ENCODE peak calls at places on chromosomes 13 and 19, in seven cellular contexts. O, N, J, Y, L, I and W are unnamed samples.

GRCh38 chr19:4229179-4229931 is at the start of gene EBI3:
- DNase-seq in N (peak), L (no peak), J (peak), I (no peak), Y (no peak), O (no peak), W (no peak)

GRCh38 chr13:29021311-29021710 is 201.2 kb downstream of the MTUS2 start:
- DNase-seq in Y (no peak), O (no peak), I (no peak), J (no peak), N (no peak), L (no peak), W (no peak)

GRCh38 chr13:30869491-30869890 is 36.6 kb upstream of the MEDAG start:
- DNase-seq in L (no peak), I (no peak), N (peak), O (no peak), Y (no peak), J (peak), W (no peak)

GRCh38 chr19:679418-680286 is 3.5 kb downstream of the FSTL3 start:
- DNase-seq in J (peak), I (peak), L (peak), N (peak), Y (peak), O (no peak), W (no peak)

GRCh38 chr19:18328340-18329034 is 5.6 kb upstream of the LSM4 start:
- DNase-seq in J (peak), Y (peak), N (peak), O (peak), L (peak), I (peak), W (peak)

GRCh38 chr19:6521718-6522646 is 8.8 kb upstream of the TNFSF9 start:
- DNase-seq in Y (no peak), I (no peak), J (no peak), N (no peak), L (no peak), O (no peak), W (no peak)

GRCh38 chr19:38265213-38265861 is 964 bp downstream of the SPINT2 start:
- DNase-seq in Y (peak), J (no peak), N (no peak), O (no peak), I (peak), L (no peak), W (peak)

GRCh38 chr13:26557393-26558073 is at the start of gene WASF3:
- DNase-seq in I (peak), L (peak), N (peak), O (peak), Y (peak), J (peak), W (peak)

GRCh38 chr13:114149774-114150740 is 17.6 kb upstream of the RASA3 start:
- DNase-seq in L (no peak), O (no peak), J (no peak), N (no peak), I (no peak), Y (no peak), W (no peak)

GRCh38 chr19:7595466-7596133 is at the start of gene CAMSAP3:
- DNase-seq in N (no peak), J (no peak), I (peak), Y (no peak), L (no peak), O (no peak), W (peak)

GRCh38 chr13:32314968-32315254 is 252 bp downstream of the ZAR1L start:
- DNase-seq in J (peak), L (no peak), N (peak), O (peak), Y (no peak), I (peak), W (peak)

GRCh38 chr13:39810091-39810877 is 154.8 kb downstream of the COG6 start:
- DNase-seq in Y (no peak), L (no peak), N (no peak), J (no peak), O (no peak), I (no peak), W (no peak)

GRCh38 chr19:44738603-44739585 is 9.6 kb upstream of the BCL3 start:
- DNase-seq in N (no peak), I (peak), Y (peak), L (no peak), O (no peak), J (no peak), W (no peak)

GRCh38 chr19:20664917-20665781 is 3.8 kb upstream of the ZNF626 start:
- DNase-seq in O (no peak), Y (no peak), J (peak), I (peak), N (peak), L (no peak), W (no peak)

GRCh38 chr19:58578430-58578925 is 5.3 kb upstream of the MZF1 start:
- DNase-seq in N (no peak), O (no peak), J (no peak), I (no peak), L (no peak), Y (no peak), W (no peak)

GRCh38 chr13:110714798-110715394 is 1.4 kb downstream of the ING1 start:
- DNase-seq in L (no peak), J (peak), Y (peak), O (peak), N (peak), I (peak), W (no peak)

GRCh38 chr13:76552807-76553206 is 333.4 kb downstream of the KCTD12 start:
- DNase-seq in Y (no peak), L (no peak), J (peak), I (no peak), N (no peak), O (no peak), W (no peak)

GRCh38 chr19:326851-327250 is 17.7 kb downstream of the MIER2 start:
- DNase-seq in L (no peak), O (no peak), I (no peak), N (no peak), J (no peak), Y (no peak), W (no peak)

GRCh38 chr13:108787709-108788394 is 158.4 kb downstream of the MYO16 start:
- DNase-seq in O (no peak), N (no peak), J (no peak), I (no peak), Y (no peak), L (no peak), W (no peak)

GRCh38 chr13:41960195-41960699 is 662 bp downstream of the VWA8 start:
- DNase-seq in L (no peak), Y (no peak), I (no peak), N (peak), O (peak), J (peak), W (no peak)

GRCh38 chr19:58305932-58306323 is 751 bp downstream of the ERVK3-1 start:
- DNase-seq in O (no peak), N (no peak), I (peak), Y (no peak), J (peak), L (no peak), W (no peak)

GRCh38 chr13:86282450-86282849 is 483.2 kb upstream of the SLITRK6 start:
- DNase-seq in L (no peak), I (no peak), O (no peak), N (no peak), J (peak), Y (no peak), W (no peak)

GRCh38 chr13:110546933-110547332 is 14.6 kb downstream of the RAB20 start:
- DNase-seq in O (peak), N (peak), Y (peak), J (peak), I (peak), L (peak), W (no peak)

GRCh38 chr13:24613755-24614154 is 66.5 kb upstream of the ATP12A start:
- DNase-seq in J (no peak), N (no peak), I (no peak), L (no peak), Y (no peak), O (no peak), W (no peak)

GRCh38 chr13:58625703-58626389 is 994.3 kb downstream of the PCDH17 start:
- DNase-seq in Y (no peak), N (no peak), I (no peak), L (no peak), J (no peak), O (no peak), W (no peak)

GRCh38 chr19:50838239-50838638 is 4.9 kb upstream of the KLK15 start:
- DNase-seq in L (no peak), O (no peak), Y (no peak), N (no peak), I (no peak), J (no peak), W (peak)

GRCh38 chr19:572891-573825 is 762 bp downstream of the BSG start:
- DNase-seq in L (no peak), J (peak), O (peak), Y (peak), N (peak), I (peak), W (no peak)

GRCh38 chr19:7917292-7918061 is 2.7 kb upstream of the SNAPC2 start:
- DNase-seq in O (no peak), L (no peak), I (no peak), Y (no peak), N (peak), J (peak), W (no peak)

GRCh38 chr19:5170329-5170745 is 170.3 kb downstream of the PTPRS start:
- DNase-seq in J (no peak), L (no peak), Y (no peak), I (peak), O (no peak), N (no peak), W (no peak)

GRCh38 chr19:58401825-58402433 is 6.5 kb downstream of the RNF225 start:
- DNase-seq in L (no peak), N (no peak), Y (no peak), O (no peak), I (no peak), J (no peak), W (no peak)

GRCh38 chr19:35199481-35199880 is 29.1 kb downstream of the FAM187B start:
- DNase-seq in O (no peak), I (no peak), L (no peak), J (no peak), N (no peak), Y (no peak), W (no peak)

GRCh38 chr19:39409207-39409885 is 2.7 kb downstream of the ZFP36 start:
- DNase-seq in J (no peak), I (peak), Y (peak), L (no peak), N (peak), O (peak), W (peak)

GRCh38 chr19:41023193-41023592 is 32.1 kb downstream of the CYP2B6 start:
- DNase-seq in I (no peak), J (no peak), O (no peak), Y (no peak), N (no peak), L (no peak), W (no peak)

GRCh38 chr19:40309666-40310065 is 24.5 kb upstream of the AKT2 start:
- DNase-seq in I (no peak), L (no peak), O (no peak), J (no peak), Y (no peak), N (no peak), W (no peak)

GRCh38 chr19:35123573-35123972 is 8.0 kb downstream of the FXYD3 start:
- DNase-seq in J (no peak), I (peak), O (peak), L (no peak), N (peak), Y (no peak), W (no peak)

GRCh38 chr13:46211116-46211515 is 612 bp upstream of the LRRC63 start:
- DNase-seq in I (no peak), Y (no peak), L (no peak), N (no peak), O (no peak), J (no peak), W (peak)

GRCh38 chr13:59677966-59678814 is 485.5 kb downstream of the DIAPH3 start:
- DNase-seq in J (peak), Y (no peak), O (no peak), L (peak), I (no peak), N (no peak), W (peak)

GRCh38 chr13:110426745-110427144 is 119.7 kb downstream of the COL4A2 start:
- DNase-seq in I (no peak), Y (no peak), N (no peak), O (no peak), L (no peak), J (no peak), W (no peak)

GRCh38 chr19:17321655-17322489 is 12.5 kb downstream of the DDA1 start:
- DNase-seq in L (no peak), N (no peak), J (no peak), I (no peak), Y (no peak), O (no peak), W (no peak)

GRCh38 chr19:55609326-55609725 is 3.9 kb downstream of the ZNF865 start:
- DNase-seq in O (no peak), Y (no peak), I (no peak), L (no peak), N (no peak), J (no peak), W (no peak)
- H3K4me3 ChIP-seq in O (no peak), Y (no peak), I (no peak), L (no peak), N (no peak), J (no peak), W (no peak)

DNA sequence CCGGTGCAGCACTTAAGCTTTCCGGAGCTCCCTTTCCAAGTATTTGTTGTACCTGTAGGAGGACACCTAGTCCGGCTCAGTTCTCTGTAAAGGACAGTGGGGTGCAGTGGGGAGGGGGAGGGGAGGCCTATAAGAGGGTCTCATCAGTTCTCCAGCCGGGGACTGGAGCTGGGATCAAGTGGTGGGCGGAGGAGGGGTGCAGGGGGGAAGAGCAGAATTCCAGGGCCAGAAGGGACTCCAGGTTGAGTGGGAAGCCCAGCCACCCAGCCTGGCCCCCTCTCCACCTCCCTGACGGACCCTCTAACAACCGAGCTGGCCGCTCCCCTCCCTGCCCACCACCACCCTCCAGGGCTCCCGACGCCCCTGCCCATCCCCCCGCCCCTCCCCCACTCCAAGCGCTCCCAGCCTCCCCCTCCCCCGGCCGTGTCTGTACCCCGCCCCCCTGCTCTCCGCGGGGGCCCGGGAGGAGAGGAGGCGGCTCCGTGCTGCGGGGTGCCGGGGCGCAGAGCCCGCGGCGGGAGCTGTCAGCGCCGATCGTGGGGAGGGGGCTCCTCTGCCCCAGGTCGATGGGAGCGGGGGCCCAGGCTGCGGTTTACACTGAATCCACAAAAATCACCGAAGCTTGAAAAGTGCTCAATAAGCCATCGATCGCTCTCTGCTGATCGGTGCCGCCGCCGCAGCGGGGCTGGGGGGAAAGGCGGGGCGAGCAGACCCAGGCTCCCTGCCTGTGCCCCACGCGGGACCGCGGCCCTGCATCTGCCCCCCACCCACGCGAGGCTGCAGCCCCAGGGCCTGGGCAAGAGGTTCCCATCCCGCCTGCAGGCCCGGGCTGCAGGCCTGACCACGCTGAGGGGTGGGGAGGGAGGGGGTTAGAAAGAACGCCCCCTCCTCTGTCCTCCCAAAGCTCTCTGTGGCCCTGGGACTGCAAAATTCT is 34.7 kb upstream of the ONECUT3 start:
- DNase-seq in J (no peak), I (no peak), N (no peak), Y (no peak), O (no peak), L (no peak), W (no peak)
- H3K4me3 ChIP-seq in J (no peak), I (no peak), N (no peak), Y (no peak), O (no peak), L (no peak), W (no peak)

DNA sequence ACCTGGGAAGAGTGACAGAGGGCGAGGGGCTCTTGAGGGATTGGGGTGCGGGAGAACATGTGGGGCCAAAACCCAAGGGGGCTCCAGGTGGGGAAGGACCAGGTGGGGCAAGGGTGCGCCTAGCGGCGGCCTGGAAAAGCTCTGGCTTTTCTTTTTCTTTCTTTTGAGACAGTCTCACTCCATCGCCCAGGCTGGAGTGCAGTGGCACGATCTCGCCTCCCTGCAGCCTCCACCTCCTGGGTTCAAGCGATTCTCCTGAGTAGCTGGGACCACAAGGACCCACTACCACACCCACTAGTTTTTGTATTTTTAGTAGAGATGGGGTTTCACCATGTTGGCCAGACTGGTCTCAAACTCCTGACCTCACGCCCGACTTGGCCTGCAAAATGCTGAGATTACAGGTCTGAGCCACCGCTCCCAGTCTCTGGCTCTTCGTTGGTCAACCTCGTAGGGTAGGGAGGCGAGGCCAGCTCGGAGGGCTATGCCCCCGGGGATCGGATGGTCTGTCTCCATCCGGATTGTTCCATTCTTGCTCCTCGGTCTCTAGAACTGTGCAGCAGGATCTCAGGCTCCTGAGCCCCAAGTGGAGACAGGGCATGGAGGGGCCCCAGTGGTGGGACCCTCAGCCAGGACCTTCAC is 3.7 kb downstream of the GADD45B start:
- DNase-seq in O (no peak), N (no peak), L (no peak), Y (no peak), J (peak), I (no peak), W (no peak)
- H3K4me3 ChIP-seq in O (no peak), N (no peak), L (peak), Y (no peak), J (no peak), I (peak), W (no peak)

GRCh38 chr13:33785384-33785783 is 32.6 kb upstream of the RFC3 start:
- DNase-seq in N (no peak), J (no peak), Y (no peak), I (no peak), L (no peak), O (no peak), W (no peak)

GRCh38 chr13:33789067-33789606 is 28.8 kb upstream of the RFC3 start:
- DNase-seq in I (no peak), L (no peak), N (no peak), J (no peak), O (no peak), Y (no peak), W (no peak)

GRCh38 chr13:33793726-33794125 is 24.2 kb upstream of the RFC3 start:
- DNase-seq in J (no peak), N (no peak), O (no peak), I (no peak), Y (no peak), L (no peak), W (no peak)

GRCh38 chr13:33787051-33787591 is 30.8 kb upstream of the RFC3 start:
- DNase-seq in I (no peak), J (peak), O (no peak), L (no peak), Y (no peak), N (no peak), W (peak)

GRCh38 chr13:33789757-33790156 is 28.2 kb upstream of the RFC3 start:
- DNase-seq in Y (no peak), J (no peak), L (no peak), O (no peak), I (no peak), N (no peak), W (no peak)
- H3K4me3 ChIP-seq in Y (no peak), J (no peak), L (no peak), O (no peak), I (no peak), N (no peak), W (no peak)

GRCh38 chr19:46716672-46717033 is 261 bp downstream of the PRKD2 start:
- DNase-seq in N (no peak), O (no peak), L (no peak), J (no peak), I (no peak), Y (no peak), W (no peak)
- H3K4me3 ChIP-seq in N (peak), O (peak), L (peak), J (peak), I (peak), Y (peak), W (peak)

GRCh38 chr19:56577719-56578602 is 10.7 kb downstream of the ZNF470 start:
- DNase-seq in L (no peak), J (no peak), I (no peak), Y (no peak), N (no peak), O (no peak), W (no peak)
- H3K4me3 ChIP-seq in L (no peak), J (no peak), I (no peak), Y (no peak), N (no peak), O (no peak), W (no peak)